ENCODE peak calls at places on chromosome 13, in eight cellular contexts. G, V, P, E, T, F, U and L are unnamed samples.

GRCh38 chr13:72255908-72256307 is 388.9 kb upstream of the DACH1 start:
- DNase-seq in E (no peak), T (no peak), U (no peak), F (peak; percentile 13), P (no peak), V (no peak), G (no peak), L (peak; percentile 80)

GRCh38 chr13:84870190-84870589 is 929.0 kb downstream of the SLITRK6 start:
- DNase-seq in E (no peak), F (no peak), V (no peak), G (no peak), U (no peak), P (no peak), T (no peak), L (no peak)

GRCh38 chr13:31909889-31910551 is 121.6 kb upstream of the FRY start:
- DNase-seq in V (peak; percentile 39), U (no peak), G (no peak), T (no peak), P (peak; percentile 53), F (peak; percentile 41), E (peak; percentile 70), L (peak; percentile 76)

GRCh38 chr13:78197231-78197630 is 278.6 kb upstream of the EDNRB start:
- DNase-seq in G (no peak), U (no peak), P (no peak), T (no peak), F (no peak), E (peak; percentile 4), V (no peak), L (no peak)

GRCh38 chr13:62360609-62361008 is 945.0 kb upstream of the PCDH20 start:
- DNase-seq in U (no peak), F (no peak), V (no peak), E (no peak), T (no peak), G (no peak), P (no peak), L (no peak)

GRCh38 chr13:35598790-35599369 is 122.4 kb upstream of the MAB21L1 start:
- DNase-seq in E (peak; percentile 6), T (no peak), V (no peak), F (no peak), U (no peak), P (no peak), G (no peak), L (no peak)

GRCh38 chr13:114199961-114200672 is 21.1 kb downstream of the CFAP97D2 start:
- DNase-seq in P (no peak), V (no peak), F (no peak), T (no peak), E (no peak), U (peak; percentile 62), G (no peak), L (no peak)

GRCh38 chr13:113117335-113117872 is 5.2 kb upstream of the F10 start:
- DNase-seq in G (no peak), F (no peak), T (no peak), E (no peak), P (peak; percentile 17), U (no peak), V (no peak), L (no peak)

GRCh38 chr13:80334582-80335260 is 6.2 kb downstream of the SPRY2 start:
- DNase-seq in T (no peak), U (no peak), V (no peak), G (no peak), P (no peak), E (peak; percentile 43), F (no peak), L (no peak)

GRCh38 chr13:32902898-32903297 is 113.3 kb upstream of the KL start:
- DNase-seq in F (no peak), E (peak; percentile 23), V (peak; percentile 92), P (peak; percentile 44), G (peak; percentile 69), T (peak; percentile 24), U (no peak), L (peak; percentile 21)

GRCh38 chr13:45120967-45121366 is 657 bp downstream of the GTF2F2 start:
- DNase-seq in T (no peak), F (no peak), U (no peak), G (no peak), E (no peak), V (no peak), P (no peak), L (no peak)

GRCh38 chr13:81480634-81481033 is 1139.7 kb upstream of the SPRY2 start:
- DNase-seq in E (no peak), P (no peak), F (no peak), T (no peak), U (no peak), V (no peak), G (no peak), L (no peak)

GRCh38 chr13:35699181-35699580 is 222.7 kb upstream of the MAB21L1 start:
- DNase-seq in V (no peak), G (no peak), T (no peak), P (no peak), F (no peak), E (peak; percentile 72), U (no peak), L (no peak)

GRCh38 chr13:109256866-109257760 is 529.3 kb downstream of the IRS2 start:
- DNase-seq in P (no peak), V (no peak), G (no peak), T (peak; percentile 83), E (peak; percentile 97), U (no peak), F (peak; percentile 78), L (peak; percentile 67)

GRCh38 chr13:51840141-51840540 is 4.8 kb downstream of the TMEM272 start:
- DNase-seq in F (no peak), P (no peak), G (no peak), T (no peak), U (no peak), V (no peak), E (no peak), L (no peak)

GRCh38 chr13:112973577-112973951 is 4.5 kb downstream of the MCF2L start:
- DNase-seq in T (no peak), P (no peak), G (no peak), F (no peak), U (no peak), V (no peak), E (no peak), L (no peak)

GRCh38 chr13:33649212-33649917 is 168.6 kb upstream of the RFC3 start:
- DNase-seq in U (no peak), F (no peak), G (no peak), V (no peak), E (peak; percentile 6), P (no peak), T (no peak), L (no peak)

GRCh38 chr13:106990594-106990993 is 422.7 kb upstream of the ARGLU1 start:
- DNase-seq in T (no peak), U (no peak), P (no peak), V (no peak), F (no peak), G (no peak), E (peak; percentile 43), L (no peak)

GRCh38 chr13:114020750-114021463 is 47.0 kb upstream of the C13orf46 start:
- DNase-seq in F (no peak), P (no peak), G (no peak), T (no peak), V (peak; percentile 12), U (no peak), E (no peak), L (no peak)

GRCh38 chr13:97189943-97190342 is 32.2 kb upstream of the MBNL2 start:
- DNase-seq in P (no peak), T (no peak), E (no peak), G (no peak), U (no peak), V (no peak), F (no peak), L (no peak)

DNA sequence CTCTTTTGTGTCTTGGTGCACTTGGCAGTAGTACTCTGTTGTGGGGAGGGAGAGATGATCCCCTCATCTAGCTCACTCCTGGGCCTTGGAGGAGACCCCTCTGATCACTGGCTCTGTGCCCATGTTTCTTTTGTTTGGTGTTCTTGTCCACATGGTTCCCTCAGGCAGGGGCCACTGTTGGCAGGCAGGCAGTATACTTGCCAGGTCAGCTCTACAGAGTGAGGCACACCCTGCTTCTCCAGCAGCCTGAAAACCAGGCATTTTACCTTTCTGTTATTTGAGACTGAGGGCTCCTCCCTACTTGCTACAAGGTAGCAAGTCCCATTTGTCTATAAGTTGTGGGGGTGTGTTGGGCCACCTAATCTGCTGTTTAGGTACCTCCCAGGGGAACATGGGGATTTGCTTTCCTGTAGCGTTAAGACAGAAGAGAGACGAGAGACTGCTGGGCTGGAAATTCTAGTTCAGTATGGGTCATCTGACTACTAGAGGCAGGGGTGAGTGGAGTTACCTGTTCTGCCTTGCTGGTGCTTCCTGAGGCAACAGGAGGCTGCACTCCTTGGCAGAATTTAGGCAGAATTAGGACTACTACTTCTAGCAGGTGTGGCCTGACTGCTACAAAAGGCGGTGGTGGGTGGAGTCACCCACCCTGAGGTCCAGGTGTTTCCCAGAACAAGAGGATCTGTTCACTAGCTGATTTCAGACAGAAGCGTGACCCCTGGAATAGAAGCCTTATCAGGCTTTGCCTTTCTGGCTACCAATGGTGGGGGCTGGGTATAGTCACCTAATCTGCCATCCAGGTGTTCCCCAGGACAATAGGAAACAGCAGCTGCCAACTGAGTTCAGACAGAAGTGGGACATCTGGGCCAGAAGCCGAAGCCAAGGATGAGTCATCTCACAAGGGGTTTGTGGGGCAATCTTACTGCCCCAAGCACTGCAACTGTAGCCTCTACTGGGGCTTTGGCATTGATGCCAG is 843.0 kb upstream of the ATXN8OS start:
- DNase-seq in U (no peak), P (no peak), G (no peak), F (no peak), T (peak; percentile 18), E (no peak), V (no peak), L (no peak)
- H3K4me3 ChIP-seq in U (no peak overlapping the region), P (no peak overlapping the region), G (no peak overlapping the region), F (no peak overlapping the region), T (no peak overlapping the region), E (no peak overlapping the region), V (no peak overlapping the region), L (no peak overlapping the region)

GRCh38 chr13:96000069-96000468 is 53.1 kb downstream of the UGGT2 start:
- DNase-seq in G (no peak), T (no peak), F (no peak), V (no peak), P (no peak), U (no peak), E (no peak), L (no peak)

GRCh38 chr13:96003304-96003703 is 49.9 kb downstream of the UGGT2 start:
- DNase-seq in T (no peak), P (no peak), V (no peak), F (peak; percentile 7), U (no peak), E (no peak), G (no peak), L (no peak)
- TF ChIP-seq CTCF in T (no peak), P (no peak), V (no peak), F (no peak), U (no peak), E (no peak), G (no peak), L (no peak)

GRCh38 chr13:19957320-19958118 is 1.0 kb upstream of the ZMYM2 start:
- DNase-seq in T (peak; percentile 74), U (peak; percentile 92), E (peak; percentile 18), V (peak; percentile 78), P (peak; percentile 78), G (peak; percentile 69), F (no peak), L (peak; percentile 79)
- TF ChIP-seq POLR2A in T (peak; percentile 17), U (no peak), E (no peak), V (no peak), P (no peak), G (no peak), F (no peak), L (peak; percentile 77)

DNA sequence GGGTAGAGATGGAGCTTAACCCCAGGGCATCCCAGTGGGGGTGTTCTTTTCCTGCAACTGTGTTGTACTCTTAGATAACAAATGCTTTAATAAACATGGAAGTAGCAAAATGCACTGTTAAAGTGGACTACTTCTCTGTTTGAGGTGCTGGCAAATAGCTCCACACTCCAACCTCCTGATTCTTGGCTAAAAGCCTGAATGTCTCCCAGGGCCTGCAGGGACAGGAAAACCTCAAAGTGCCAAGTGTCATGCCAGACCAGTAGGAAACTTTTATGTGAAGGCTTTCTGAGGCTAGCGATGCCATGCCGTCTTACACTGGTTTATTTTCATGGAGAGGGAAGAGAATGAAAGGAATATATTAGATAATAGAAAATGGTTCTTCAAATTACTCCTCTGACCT is 6.8 kb downstream of the FREM2 start:
- DNase-seq in F (no peak), T (peak; percentile 57), E (no peak), G (no peak), P (peak; percentile 38), U (no peak), V (peak; percentile 28), L (no peak)
- H3K4me3 ChIP-seq in F (no peak overlapping the region), T (no peak overlapping the region), E (no peak overlapping the region), G (no peak overlapping the region), P (no peak overlapping the region), U (no peak overlapping the region), V (no peak overlapping the region), L (no peak overlapping the region)